ENCODE peak calls at places on chromosomes 3 and 15, in eight cellular contexts. Q is NCI-H1092; P is lung microvascular endothelial cell; C is GM04504; Y is heart right ventricle; K is naive thymus-derived CD8-positive, alpha-beta T cell; X is mesendoderm; O is HFFc6. F is an unnamed sample.

GRCh38 chr3:169813757-169814517 is 1.2 kb upstream of the LRRC34 start:
- DNase-seq in Q (peak), P (peak), C (no peak), Y (no peak), K (peak), X (peak), O (no peak), F (peak)

GRCh38 chr3:175073209-175073905 is 214.2 kb downstream of the NAALADL2 start:
- DNase-seq in Q (no peak), P (no peak), C (no peak), Y (no peak), K (no peak), X (no peak), O (no peak), F (no peak)

GRCh38 chr15:76533995-76534394 is 197.4 kb downstream of the ISL2 start:
- DNase-seq in Q (no peak), P (no peak), C (no peak), Y (no peak), K (no peak), X (no peak), O (no peak), F (no peak)

GRCh38 chr3:61903931-61904657 is 342.7 kb downstream of the PTPRG start:
- DNase-seq in Q (no peak), P (peak), C (no peak), Y (no peak), K (no peak), X (no peak), O (peak), F (no peak)

GRCh38 chr15:37701230-37701629 is 233.2 kb upstream of the TMCO5A start:
- DNase-seq in Q (no peak), P (no peak), C (no peak), Y (no peak), K (no peak), X (no peak), O (no peak), F (no peak)

GRCh38 chr15:57436166-57436565 is 59.9 kb downstream of the CGNL1 start:
- DNase-seq in Q (no peak), P (no peak), C (no peak), Y (no peak), K (no peak), X (peak), O (no peak), F (no peak)

GRCh38 chr3:114451051-114451451 is 157.2 kb downstream of the TIGIT start:
- DNase-seq in Q (no peak), P (no peak), C (no peak), Y (no peak), K (no peak), X (no peak), O (no peak), F (no peak)

GRCh38 chr15:41513282-41514227 is at the start of gene LTK:
- DNase-seq in Q (no peak), P (no peak), C (no peak), Y (no peak), K (no peak), X (peak), O (no peak), F (peak)

GRCh38 chr15:78092111-78093041 is at the start of gene SH2D7:
- DNase-seq in Q (no peak), P (no peak), C (no peak), Y (no peak), K (no peak), X (no peak), O (no peak), F (no peak)

GRCh38 chr3:148450819-148451218 is 246.9 kb upstream of the AGTR1 start:
- DNase-seq in Q (no peak), P (no peak), C (no peak), Y (no peak), K (no peak), X (no peak), O (no peak), F (no peak)

GRCh38 chr3:121818578-121818977 is 16.3 kb downstream of the IQCB1 start:
- DNase-seq in Q (no peak), P (no peak), C (no peak), Y (no peak), K (no peak), X (no peak), O (no peak), F (no peak)

GRCh38 chr3:171068658-171069057 is 42.1 kb upstream of the SLC2A2 start:
- DNase-seq in Q (no peak), P (no peak), C (no peak), Y (no peak), K (no peak), X (no peak), O (no peak), F (no peak)

GRCh38 chr3:110814170-110815007 is 257.2 kb upstream of the NECTIN3 start:
- DNase-seq in Q (no peak), P (peak), C (peak), Y (no peak), K (no peak), X (peak), O (peak), F (no peak)

GRCh38 chr3:36992806-36993325 is at the start of gene EPM2AIP1:
- DNase-seq in Q (no peak), P (no peak), C (no peak), Y (peak), K (peak), X (no peak), O (no peak), F (no peak)

GRCh38 chr3:196073188-196073838 is 8.6 kb downstream of the TFRC start:
- DNase-seq in Q (peak), P (peak), C (no peak), Y (peak), K (peak), X (peak), O (peak), F (peak)

GRCh38 chr15:98428253-98428989 is 219.9 kb upstream of the IGF1R start:
- DNase-seq in Q (no peak), P (peak), C (peak), Y (peak), K (peak), X (peak), O (peak), F (peak)

F was measured in SK-N-DZ.